ENCODE peak calls at places on chromosome 14, in seven cellular contexts. One of them, this sample, is unnamed.

GRCh38 chr14:61681413-61681812 is 13.9 kb upstream of the HIF1A start:
- DNase-seq in effector memory CD4-positive, alpha-beta T cell: no peak
- DNase-seq in HCT116: no peak
- DNase-seq in thyroid gland: no peak
- DNase-seq in A549: no peak
- DNase-seq in neuronal stem cell: no peak
- DNase-seq in substantia nigra: no peak
- DNase-seq in this sample: no peak

GRCh38 chr14:65840786-65841185 is 428.3 kb downstream of the FUT8 start:
- DNase-seq in effector memory CD4-positive, alpha-beta T cell: no peak
- DNase-seq in HCT116: no peak
- DNase-seq in thyroid gland: no peak
- DNase-seq in A549: no peak
- DNase-seq in neuronal stem cell: no peak
- DNase-seq in substantia nigra: no peak
- DNase-seq in this sample: no peak

GRCh38 chr14:30221546-30221945 is 293.9 kb upstream of the PRKD1 start:
- DNase-seq in effector memory CD4-positive, alpha-beta T cell: no peak
- DNase-seq in HCT116: no peak
- DNase-seq in thyroid gland: no peak
- DNase-seq in A549: no peak
- DNase-seq in neuronal stem cell: no peak
- DNase-seq in substantia nigra: no peak
- DNase-seq in this sample: no peak

GRCh38 chr14:104784218-104784568 is 11.4 kb downstream of the AKT1 start:
- DNase-seq in effector memory CD4-positive, alpha-beta T cell: no peak
- DNase-seq in HCT116: no peak
- DNase-seq in thyroid gland: no peak
- DNase-seq in A549: no peak
- DNase-seq in neuronal stem cell: no peak
- DNase-seq in substantia nigra: no peak
- DNase-seq in this sample: no peak

GRCh38 chr14:106129274-106129673 is 602.9 kb downstream of the TMEM121 start:
- DNase-seq in effector memory CD4-positive, alpha-beta T cell: peak
- DNase-seq in HCT116: no peak
- DNase-seq in thyroid gland: no peak
- DNase-seq in A549: no peak
- DNase-seq in neuronal stem cell: no peak
- DNase-seq in substantia nigra: no peak
- DNase-seq in this sample: no peak

GRCh38 chr14:85532981-85533820 is 3.3 kb downstream of the FLRT2 start:
- DNase-seq in effector memory CD4-positive, alpha-beta T cell: no peak
- DNase-seq in HCT116: no peak
- DNase-seq in thyroid gland: peak
- DNase-seq in A549: peak
- DNase-seq in neuronal stem cell: peak
- DNase-seq in substantia nigra: no peak
- DNase-seq in this sample: no peak

GRCh38 chr14:36655963-36656768 is 5.5 kb upstream of the PAX9 start:
- DNase-seq in effector memory CD4-positive, alpha-beta T cell: no peak
- DNase-seq in HCT116: peak
- DNase-seq in thyroid gland: peak
- DNase-seq in A549: peak
- DNase-seq in neuronal stem cell: no peak
- DNase-seq in substantia nigra: no peak
- DNase-seq in this sample: no peak

GRCh38 chr14:49607583-49607982 is 8.8 kb downstream of the LRR1 start:
- DNase-seq in effector memory CD4-positive, alpha-beta T cell: no peak
- DNase-seq in HCT116: no peak
- DNase-seq in thyroid gland: no peak
- DNase-seq in A549: no peak
- DNase-seq in neuronal stem cell: no peak
- DNase-seq in substantia nigra: no peak
- DNase-seq in this sample: no peak

GRCh38 chr14:22095845-22096510 is 422.4 kb upstream of the OR4E1 start:
- DNase-seq in effector memory CD4-positive, alpha-beta T cell: no peak
- DNase-seq in HCT116: no peak
- DNase-seq in thyroid gland: no peak
- DNase-seq in A549: no peak
- DNase-seq in neuronal stem cell: no peak
- DNase-seq in substantia nigra: no peak
- DNase-seq in this sample: no peak

GRCh38 chr14:94936411-94936892 is 166.5 kb upstream of the GSC start:
- DNase-seq in effector memory CD4-positive, alpha-beta T cell: no peak
- DNase-seq in HCT116: no peak
- DNase-seq in thyroid gland: peak
- DNase-seq in A549: no peak
- DNase-seq in neuronal stem cell: no peak
- DNase-seq in substantia nigra: peak
- DNase-seq in this sample: no peak

GRCh38 chr14:103849151-103850013 is 2.0 kb upstream of the PPP1R13B start:
- DNase-seq in effector memory CD4-positive, alpha-beta T cell: no peak
- DNase-seq in HCT116: no peak
- DNase-seq in thyroid gland: no peak
- DNase-seq in A549: no peak
- DNase-seq in neuronal stem cell: no peak
- DNase-seq in substantia nigra: no peak
- DNase-seq in this sample: no peak

GRCh38 chr14:102558566-102558965 is 33.9 kb upstream of the RCOR1 start:
- DNase-seq in effector memory CD4-positive, alpha-beta T cell: no peak
- DNase-seq in HCT116: no peak
- DNase-seq in thyroid gland: no peak
- DNase-seq in A549: no peak
- DNase-seq in neuronal stem cell: no peak
- DNase-seq in substantia nigra: no peak
- DNase-seq in this sample: no peak

GRCh38 chr14:98143566-98143965 is 1128.4 kb downstream of the BCL11B start:
- DNase-seq in effector memory CD4-positive, alpha-beta T cell: no peak
- DNase-seq in HCT116: no peak
- DNase-seq in thyroid gland: no peak
- DNase-seq in A549: no peak
- DNase-seq in neuronal stem cell: no peak
- DNase-seq in substantia nigra: no peak
- DNase-seq in this sample: no peak

GRCh38 chr14:105525326-105525725 is 1.1 kb upstream of the TMEM121 start:
- DNase-seq in effector memory CD4-positive, alpha-beta T cell: no peak
- DNase-seq in HCT116: no peak
- DNase-seq in thyroid gland: no peak
- DNase-seq in A549: no peak
- DNase-seq in neuronal stem cell: no peak
- DNase-seq in substantia nigra: no peak
- DNase-seq in this sample: no peak

DNA sequence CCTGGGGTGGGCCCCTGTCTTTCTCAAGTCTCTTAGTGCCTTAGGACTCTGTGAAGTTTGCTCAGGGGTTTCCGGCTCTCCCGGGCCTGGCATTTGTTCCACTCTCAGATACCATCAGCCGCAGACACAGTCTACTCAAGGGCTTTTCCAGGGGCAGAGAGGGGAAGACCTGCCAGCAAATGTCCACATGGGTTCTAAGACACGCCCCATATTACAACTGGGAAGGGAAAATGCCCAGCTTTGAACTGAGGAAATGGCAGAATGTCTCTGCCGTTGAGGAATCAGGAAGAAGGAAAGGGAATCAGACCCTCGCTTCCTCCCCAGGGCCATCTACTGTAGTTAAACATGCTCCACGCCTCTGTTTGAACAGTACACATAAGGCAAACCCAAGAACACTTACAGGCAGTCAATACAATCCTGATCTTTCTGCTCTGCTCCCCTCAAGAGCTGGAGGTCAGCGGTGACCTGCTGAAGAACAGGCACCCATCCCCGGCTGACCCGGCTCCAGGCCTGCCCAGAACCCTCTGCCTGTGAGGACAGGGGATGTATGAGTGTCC is 7.9 kb downstream of the CCDC85C start:
- DNase-seq in effector memory CD4-positive, alpha-beta T cell: no peak
- DNase-seq in HCT116: no peak
- DNase-seq in thyroid gland: peak
- DNase-seq in A549: peak
- DNase-seq in neuronal stem cell: no peak
- DNase-seq in substantia nigra: no peak
- DNase-seq in this sample: no peak
- H3K27ac ChIP-seq in effector memory CD4-positive, alpha-beta T cell: no peak
- H3K27ac ChIP-seq in HCT116: no peak
- H3K27ac ChIP-seq in thyroid gland: peak
- H3K27ac ChIP-seq in A549: peak
- H3K27ac ChIP-seq in neuronal stem cell: no peak
- H3K27ac ChIP-seq in substantia nigra: no peak
- H3K27ac ChIP-seq in this sample: peak

GRCh38 chr14:64218344-64219240 is 75.6 kb downstream of the ESR2 start:
- DNase-seq in effector memory CD4-positive, alpha-beta T cell: no peak
- DNase-seq in HCT116: no peak
- DNase-seq in thyroid gland: no peak
- DNase-seq in A549: no peak
- DNase-seq in neuronal stem cell: no peak
- DNase-seq in substantia nigra: no peak
- DNase-seq in this sample: no peak

GRCh38 chr14:64221604-64222003 is 72.6 kb downstream of the ESR2 start:
- DNase-seq in effector memory CD4-positive, alpha-beta T cell: no peak
- DNase-seq in HCT116: no peak
- DNase-seq in thyroid gland: no peak
- DNase-seq in A549: no peak
- DNase-seq in neuronal stem cell: no peak
- DNase-seq in substantia nigra: no peak
- DNase-seq in this sample: no peak

GRCh38 chr14:64217747-64218146 is 76.4 kb downstream of the ESR2 start:
- DNase-seq in effector memory CD4-positive, alpha-beta T cell: no peak
- DNase-seq in HCT116: no peak
- DNase-seq in thyroid gland: no peak
- DNase-seq in A549: no peak
- DNase-seq in neuronal stem cell: no peak
- DNase-seq in substantia nigra: no peak
- DNase-seq in this sample: no peak

GRCh38 chr14:64220466-64220865 is 73.7 kb downstream of the ESR2 start:
- DNase-seq in effector memory CD4-positive, alpha-beta T cell: no peak
- DNase-seq in HCT116: no peak
- DNase-seq in thyroid gland: no peak
- DNase-seq in A549: no peak
- DNase-seq in neuronal stem cell: no peak
- DNase-seq in substantia nigra: no peak
- DNase-seq in this sample: no peak

DNA sequence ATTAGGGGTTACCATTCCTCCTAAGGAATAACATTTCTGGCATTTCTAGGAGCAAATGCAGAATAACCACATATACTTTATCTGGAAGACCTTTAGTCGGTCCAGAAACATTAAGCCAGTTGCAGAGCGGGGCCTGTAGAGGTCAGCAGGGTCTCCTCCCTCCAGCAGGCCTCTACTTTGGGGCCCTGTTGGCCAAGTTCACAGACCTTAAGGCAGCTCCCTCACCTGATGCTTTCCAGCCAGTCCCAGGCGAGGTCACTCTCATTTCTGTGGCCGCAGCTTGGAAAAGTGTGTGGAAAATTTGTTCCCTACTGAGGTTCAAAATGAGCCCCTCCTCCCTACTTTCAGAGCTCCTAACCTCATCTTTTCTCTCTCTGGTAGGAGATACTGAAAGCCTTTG is 74.1 kb downstream of the ESR2 start:
- DNase-seq in effector memory CD4-positive, alpha-beta T cell: no peak
- DNase-seq in HCT116: no peak
- DNase-seq in thyroid gland: no peak
- DNase-seq in A549: no peak
- DNase-seq in neuronal stem cell: no peak
- DNase-seq in substantia nigra: no peak
- DNase-seq in this sample: no peak
- H3K27ac ChIP-seq in effector memory CD4-positive, alpha-beta T cell: no peak
- H3K27ac ChIP-seq in HCT116: no peak
- H3K27ac ChIP-seq in thyroid gland: no peak
- H3K27ac ChIP-seq in A549: no peak
- H3K27ac ChIP-seq in neuronal stem cell: no peak
- H3K27ac ChIP-seq in substantia nigra: no peak
- H3K27ac ChIP-seq in this sample: no peak

GRCh38 chr14:68336165-68336564 is 456.7 kb downstream of the ZFP36L1 start:
- DNase-seq in effector memory CD4-positive, alpha-beta T cell: no peak
- DNase-seq in HCT116: no peak
- DNase-seq in thyroid gland: no peak
- DNase-seq in A549: no peak
- DNase-seq in neuronal stem cell: no peak
- DNase-seq in substantia nigra: no peak
- DNase-seq in this sample: no peak

GRCh38 chr14:68332011-68332410 is 460.9 kb downstream of the ZFP36L1 start:
- DNase-seq in effector memory CD4-positive, alpha-beta T cell: no peak
- DNase-seq in HCT116: no peak
- DNase-seq in thyroid gland: no peak
- DNase-seq in A549: no peak
- DNase-seq in neuronal stem cell: no peak
- DNase-seq in substantia nigra: no peak
- DNase-seq in this sample: no peak

GRCh38 chr14:68335312-68335711 is 457.6 kb downstream of the ZFP36L1 start:
- DNase-seq in effector memory CD4-positive, alpha-beta T cell: no peak
- DNase-seq in HCT116: no peak
- DNase-seq in thyroid gland: no peak
- DNase-seq in A549: no peak
- DNase-seq in neuronal stem cell: no peak
- DNase-seq in substantia nigra: no peak
- DNase-seq in this sample: no peak

GRCh38 chr14:68337279-68337678 is 455.6 kb downstream of the ZFP36L1 start:
- DNase-seq in effector memory CD4-positive, alpha-beta T cell: no peak
- DNase-seq in HCT116: no peak
- DNase-seq in thyroid gland: no peak
- DNase-seq in A549: no peak
- DNase-seq in neuronal stem cell: no peak
- DNase-seq in substantia nigra: no peak
- DNase-seq in this sample: no peak

GRCh38 chr14:68333265-68333664 is 459.6 kb downstream of the ZFP36L1 start:
- DNase-seq in effector memory CD4-positive, alpha-beta T cell: no peak
- DNase-seq in HCT116: no peak
- DNase-seq in thyroid gland: no peak
- DNase-seq in A549: no peak
- DNase-seq in neuronal stem cell: no peak
- DNase-seq in substantia nigra: no peak
- DNase-seq in this sample: no peak
- H3K27ac ChIP-seq in effector memory CD4-positive, alpha-beta T cell: no peak
- H3K27ac ChIP-seq in HCT116: no peak
- H3K27ac ChIP-seq in thyroid gland: no peak
- H3K27ac ChIP-seq in A549: no peak
- H3K27ac ChIP-seq in neuronal stem cell: no peak
- H3K27ac ChIP-seq in substantia nigra: no peak
- H3K27ac ChIP-seq in this sample: no peak

DNA sequence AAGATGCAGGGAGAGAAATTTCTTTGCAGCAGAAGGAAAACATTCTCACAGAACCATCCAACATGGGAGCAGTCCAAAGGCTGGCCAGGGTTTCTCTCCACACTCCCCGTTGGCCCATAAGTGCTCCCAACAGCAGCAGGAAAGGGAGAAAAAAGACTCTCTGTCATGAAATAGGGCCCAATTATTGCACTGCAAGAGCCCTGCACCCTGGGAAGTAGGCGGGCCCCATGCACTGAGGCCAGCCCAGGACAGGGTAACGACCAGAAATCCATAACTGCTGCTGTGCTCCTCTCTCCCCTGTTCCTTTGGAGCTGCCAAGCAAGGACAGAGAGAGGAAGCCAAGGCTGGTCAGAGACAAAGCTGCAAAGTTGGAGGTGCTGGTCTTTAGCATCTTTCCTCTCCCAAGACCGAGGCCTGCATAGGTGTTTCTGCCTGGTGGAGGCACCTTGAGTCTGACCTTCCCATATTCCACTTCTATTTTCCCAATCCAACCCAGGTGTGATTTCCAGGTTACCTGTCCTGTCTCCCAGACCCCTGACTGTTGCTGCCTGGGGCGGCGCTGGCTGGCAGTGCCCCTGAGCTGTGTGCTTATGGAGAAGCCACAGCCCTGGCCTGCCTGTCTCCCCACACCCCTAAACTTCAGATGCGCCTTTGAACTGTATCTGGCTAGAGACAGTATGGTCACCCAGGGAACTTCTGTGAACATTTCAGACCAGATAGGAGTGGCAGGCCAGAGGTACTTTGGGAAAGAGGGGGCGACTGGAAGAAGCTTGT is 6.8 kb downstream of the GALNT16 start:
- DNase-seq in effector memory CD4-positive, alpha-beta T cell: no peak
- DNase-seq in HCT116: no peak
- DNase-seq in thyroid gland: no peak
- DNase-seq in A549: no peak
- DNase-seq in neuronal stem cell: no peak
- DNase-seq in substantia nigra: no peak
- DNase-seq in this sample: no peak
- H3K27ac ChIP-seq in effector memory CD4-positive, alpha-beta T cell: no peak
- H3K27ac ChIP-seq in HCT116: no peak
- H3K27ac ChIP-seq in thyroid gland: no peak
- H3K27ac ChIP-seq in A549: no peak
- H3K27ac ChIP-seq in neuronal stem cell: no peak
- H3K27ac ChIP-seq in substantia nigra: no peak
- H3K27ac ChIP-seq in this sample: no peak